ENCODE peak calls at places on chromosome 10, in four cellular contexts. Q is pancreas, Z is breast epithelium, M is epithelial cell of esophagus. W is an unnamed sample.

GRCh38 chr10:62348029-62348428 is 26.1 kb upstream of the ZNF365 start:
- DNase-seq in Q (no peak), Z (no peak), M (peak), W (no peak)

GRCh38 chr10:91539930-91540329 is 92.9 kb downstream of the PPP1R3C start:
- DNase-seq in Q (no peak), Z (no peak), M (no peak), W (no peak)

GRCh38 chr10:118031351-118032075 is 15.2 kb downstream of the RAB11FIP2 start:
- DNase-seq in Q (no peak), Z (no peak), M (peak), W (no peak)

GRCh38 chr10:91627344-91628102 is 5.3 kb downstream of the PPP1R3C start:
- DNase-seq in Q (no peak), Z (no peak), M (no peak), W (no peak)

GRCh38 chr10:115933098-115933497 is 339.9 kb downstream of the GFRA1 start:
- DNase-seq in Q (no peak), Z (no peak), M (no peak), W (no peak)

GRCh38 chr10:98212204-98212603 is 55.8 kb downstream of the LOXL4 start:
- DNase-seq in Q (no peak), Z (no peak), M (peak), W (no peak)

GRCh38 chr10:114623661-114624294 is 34.3 kb downstream of the ABLIM1 start:
- DNase-seq in Q (peak), Z (no peak), M (peak), W (no peak)

GRCh38 chr10:30114871-30115270 is 55.5 kb upstream of the JCAD start:
- DNase-seq in Q (no peak), Z (no peak), M (peak), W (no peak)

GRCh38 chr10:14009315-14010082 is 321.2 kb downstream of the FRMD4A start:
- DNase-seq in Q (no peak), Z (no peak), M (peak), W (no peak)

GRCh38 chr10:11280187-11280932 is 262.7 kb downstream of the CELF2 start:
- DNase-seq in Q (no peak), Z (no peak), M (no peak), W (no peak)

GRCh38 chr10:116053910-116054309 is 219.1 kb downstream of the GFRA1 start:
- DNase-seq in Q (no peak), Z (no peak), M (no peak), W (no peak)

GRCh38 chr10:122267849-122268737 is 3.0 kb upstream of the BTBD16 start:
- DNase-seq in Q (peak), Z (no peak), M (peak), W (no peak)

GRCh38 chr10:62790019-62790555 is 14.4 kb upstream of the ADO start:
- DNase-seq in Q (no peak), Z (no peak), M (no peak), W (no peak)

GRCh38 chr10:29200280-29200679 is 88.6 kb upstream of the LYZL1 start:
- DNase-seq in Q (no peak), Z (no peak), M (no peak), W (no peak)

GRCh38 chr10:23322082-23322481 is 22.5 kb downstream of the C10orf67 start:
- DNase-seq in Q (no peak), Z (no peak), M (no peak), W (no peak)

GRCh38 chr10:121002586-121003205 is 151.5 kb downstream of the WDR11 start:
- DNase-seq in Q (no peak), Z (no peak), M (peak), W (no peak)

GRCh38 chr10:58220769-58221448 is 46.8 kb downstream of the IPMK start:
- DNase-seq in Q (no peak), Z (no peak), M (no peak), W (no peak)

GRCh38 chr10:117360016-117360415 is 15.2 kb downstream of the PDZD8 start:
- DNase-seq in Q (no peak), Z (no peak), M (peak), W (no peak)

GRCh38 chr10:112843623-112844022 is 106.4 kb upstream of the TCF7L2 start:
- DNase-seq in Q (no peak), Z (no peak), M (no peak), W (no peak)

GRCh38 chr10:17910144-17910789 is 41.5 kb upstream of the SLC39A12 start:
- DNase-seq in Q (peak), Z (no peak), M (peak), W (no peak)

GRCh38 chr10:11404931-11405330 is 206.5 kb downstream of the USP6NL start:
- DNase-seq in Q (no peak), Z (no peak), M (no peak), W (no peak)

GRCh38 chr10:70477661-70478162 is 855 bp upstream of the PALD1 start:
- DNase-seq in Q (peak), Z (no peak), M (peak), W (no peak)

GRCh38 chr10:33056828-33057227 is 98.8 kb upstream of the ITGB1 start:
- DNase-seq in Q (no peak), Z (no peak), M (no peak), W (no peak)

GRCh38 chr10:15176269-15176668 is 7.8 kb upstream of the NMT2 start:
- DNase-seq in Q (no peak), Z (no peak), M (no peak), W (no peak)

GRCh38 chr10:34658934-34659333 is 156.2 kb downstream of the PARD3 start:
- DNase-seq in Q (no peak), Z (no peak), M (peak), W (no peak)

GRCh38 chr10:90175161-90175681 is 473.8 kb downstream of the KIF20B start:
- DNase-seq in Q (no peak), Z (no peak), M (peak), W (no peak)

GRCh38 chr10:45612741-45613140 is 59.8 kb downstream of the ZFAND4 start:
- DNase-seq in Q (no peak), Z (no peak), M (no peak), W (no peak)

GRCh38 chr10:113566888-113567287 is 14.0 kb downstream of the HABP2 start:
- DNase-seq in Q (no peak), Z (no peak), M (no peak), W (no peak)

GRCh38 chr10:27611209-27611608 is 107.1 kb downstream of the RAB18 start:
- DNase-seq in Q (no peak), Z (no peak), M (peak), W (no peak)

GRCh38 chr10:6583447-6583846 is 3.4 kb upstream of the PRKCQ start:
- DNase-seq in Q (no peak), Z (no peak), M (no peak), W (no peak)

GRCh38 chr10:18659784-18660561 is 742 bp downstream of the ARL5B start:
- DNase-seq in Q (peak), Z (no peak), M (peak), W (no peak)

GRCh38 chr10:100174699-100175677 is 10.8 kb downstream of the ERLIN1 start:
- DNase-seq in Q (no peak), Z (no peak), M (no peak), W (no peak)

DNA sequence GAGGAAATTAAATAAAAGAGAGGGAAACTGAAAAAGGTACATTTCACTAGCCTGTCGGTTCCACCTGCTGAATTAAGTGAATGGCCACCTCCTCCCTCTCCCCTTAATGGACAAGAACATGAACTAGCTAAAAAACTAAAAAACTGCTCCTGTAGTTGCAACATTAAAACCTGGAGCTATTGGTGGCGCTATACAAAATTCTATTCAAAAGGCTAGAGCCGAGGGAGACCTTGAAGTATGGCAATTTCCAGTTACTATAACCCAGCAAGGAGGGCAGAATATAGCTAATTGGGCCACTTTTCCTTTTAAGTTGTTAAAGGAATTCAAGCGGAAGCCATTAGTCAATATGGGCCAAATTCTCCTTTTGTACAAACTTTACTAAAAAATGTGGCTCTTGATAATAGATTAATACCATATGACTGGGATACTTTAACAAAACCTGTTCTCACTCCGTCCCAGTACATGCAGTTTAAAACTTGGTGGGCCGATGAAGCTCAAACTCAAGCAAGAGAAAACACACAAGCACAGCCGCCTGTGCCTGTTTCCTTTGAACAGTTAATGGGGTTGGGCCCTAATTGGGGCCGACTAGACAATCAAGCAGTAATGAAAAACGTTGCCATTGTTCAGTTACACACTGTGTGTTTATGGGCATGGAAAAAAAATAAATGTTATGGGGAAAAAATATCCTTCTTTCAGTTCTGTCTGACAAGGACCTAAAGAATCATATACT is 6.5 kb upstream of the CHST3 start:
- DNase-seq in Q (no peak), Z (no peak), M (no peak), W (no peak)
- TF ChIP-seq CTCF in Q (no peak), Z (no peak), M (no peak), W (no peak)

GRCh38 chr10:53580465-53580864 is 807.9 kb upstream of the MBL2 start:
- DNase-seq in Q (no peak), Z (no peak), M (no peak), W (no peak)
- TF ChIP-seq CTCF in Q (no peak), Z (no peak), M (peak), W (no peak)

DNA sequence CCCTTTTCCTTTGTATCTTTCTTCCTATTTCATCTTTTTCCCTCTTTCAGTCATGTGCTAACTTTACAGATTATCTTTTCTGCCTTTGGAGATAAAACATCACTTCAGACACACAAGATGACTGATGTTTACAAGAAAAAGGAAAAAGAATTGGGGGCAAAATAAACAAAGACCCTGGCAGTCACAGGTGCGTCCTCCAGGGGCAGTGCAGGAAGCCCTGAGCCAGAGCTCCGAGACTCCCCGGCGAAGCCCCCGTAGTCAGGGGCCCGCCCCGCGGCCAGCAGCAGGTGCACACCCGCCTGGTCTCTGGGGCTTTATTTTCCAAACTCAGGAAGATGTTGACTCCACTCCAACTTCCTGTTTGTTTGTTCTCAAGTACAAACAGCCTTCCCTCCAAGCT is 10.2 kb downstream of the STK32C start:
- DNase-seq in Q (no peak), Z (no peak), M (no peak), W (no peak)
- TF ChIP-seq CTCF in Q (no peak), Z (no peak), M (no peak), W (no peak)

GRCh38 chr10:43196131-43196980 is 58.1 kb downstream of the CSGALNACT2 start:
- DNase-seq in Q (no peak), Z (no peak), M (no peak), W (no peak)

GRCh38 chr10:43198682-43199005 is 60.4 kb downstream of the CSGALNACT2 start:
- DNase-seq in Q (no peak), Z (no peak), M (no peak), W (no peak)

GRCh38 chr10:43196981-43197833 is 59.0 kb downstream of the CSGALNACT2 start:
- DNase-seq in Q (no peak), Z (no peak), M (no peak), W (no peak)

GRCh38 chr10:43199088-43199683 is 60.9 kb downstream of the CSGALNACT2 start:
- DNase-seq in Q (no peak), Z (no peak), M (no peak), W (no peak)

GRCh38 chr10:43197834-43198681 is 59.8 kb downstream of the CSGALNACT2 start:
- DNase-seq in Q (no peak), Z (no peak), M (peak), W (no peak)
- TF ChIP-seq CTCF in Q (no peak), Z (no peak), M (peak), W (no peak)

DNA sequence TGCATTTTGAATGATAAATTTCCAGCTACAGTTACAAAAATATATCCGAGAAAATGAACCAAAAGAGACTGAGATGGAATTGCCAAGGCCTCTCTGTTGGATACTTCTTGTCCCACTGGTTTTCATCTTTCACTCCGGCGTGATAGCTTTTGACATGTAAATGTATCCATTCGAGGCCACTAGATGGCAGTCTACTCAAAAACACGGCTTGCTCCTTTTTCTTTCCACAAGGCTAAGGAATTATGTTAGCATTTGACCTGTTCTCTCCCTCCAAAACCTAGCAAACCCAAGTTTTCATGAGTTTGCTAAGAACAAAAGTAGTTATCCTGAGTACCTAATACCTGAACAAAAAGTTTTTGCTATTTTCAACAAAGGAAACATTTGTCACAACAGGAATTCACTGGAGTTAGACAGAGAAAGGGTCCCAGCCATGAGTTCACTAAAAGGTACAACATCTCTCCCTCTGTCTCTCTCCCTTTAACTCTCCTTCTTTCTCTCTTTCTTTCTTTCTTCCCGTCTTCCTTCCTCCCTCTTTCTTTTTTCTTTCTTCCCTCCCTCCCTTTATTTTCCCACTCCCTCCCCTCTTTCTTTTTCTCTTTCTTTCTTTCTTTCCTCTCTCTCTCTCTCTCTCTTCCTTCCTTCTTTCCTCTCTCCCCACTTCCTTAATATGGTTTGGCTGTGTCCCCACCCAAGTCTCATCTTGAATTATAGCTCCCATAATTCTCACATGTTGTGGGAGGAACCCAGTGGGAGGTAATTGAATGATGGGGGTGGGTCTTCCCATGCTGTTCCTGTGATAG is 207.9 kb upstream of the MYO3A start:
- DNase-seq in Q (no peak), Z (no peak), M (peak), W (no peak)
- TF ChIP-seq CTCF in Q (peak), Z (no peak), M (peak), W (peak)

GRCh38 chr10:815338-816104 is 116.0 kb downstream of the LARP4B start:
- DNase-seq in Q (no peak), Z (no peak), M (no peak), W (no peak)
- TF ChIP-seq CTCF in Q (no peak), Z (no peak), M (peak), W (no peak)

W was measured in thoracic aorta.